ENCODE peak calls at places on chromosomes 12 and 14, in eight cellular contexts. R is stimulated activated naive CD8-positive, alpha-beta T cell treated with anti-CD3 and anti-CD28 coated beads, Interleukin-15, amount 100 ng/mL, for 72 hours; L is Right ventricle myocardium superior; W is right cardiac atrium; Z is upper lobe of right lung; P is Panc1; G is RWPE2; S is left lobe of liver. D is an unnamed sample.

GRCh38 chr12:121799175-121799841 is 4.5 kb upstream of the SETD1B start:
- ATAC-seq in R (peak), Z (peak), W (peak), P (peak), G (peak), L (peak), S (peak), D (peak)

GRCh38 chr14:53017837-53018236 is 67.0 kb upstream of the FERMT2 start:
- ATAC-seq in R (no peak), S (peak), W (peak), G (no peak), Z (peak), L (peak), P (no peak), D (no peak)

GRCh38 chr12:19847294-19848059 is 408.2 kb downstream of the AEBP2 start:
- ATAC-seq in Z (peak), S (peak), G (no peak), P (no peak), L (peak), R (no peak), W (peak), D (peak)

GRCh38 chr12:8822298-8822697 is at the start of gene A2ML1:
- ATAC-seq in Z (peak), S (no peak), W (no peak), L (no peak), P (no peak), G (peak), R (no peak), D (no peak)

GRCh38 chr12:110907583-110907982 is 12.8 kb downstream of the MYL2 start:
- ATAC-seq in P (no peak), L (no peak), S (no peak), R (no peak), G (no peak), Z (peak), W (peak), D (no peak)

GRCh38 chr14:100866666-100867630 is 36.6 kb downstream of the RTL1 start:
- ATAC-seq in Z (no peak), S (no peak), P (peak), G (no peak), R (no peak), L (no peak), W (no peak), D (no peak)

GRCh38 chr14:57060276-57060956 is 208.3 kb downstream of the EXOC5 start:
- ATAC-seq in Z (no peak), L (no peak), W (peak), R (peak), G (peak), S (peak), P (no peak), D (no peak)

GRCh38 chr12:102736328-102736727 is 180.7 kb downstream of the PAH start:
- ATAC-seq in P (no peak), G (no peak), Z (no peak), R (no peak), W (no peak), L (no peak), S (no peak), D (no peak)

GRCh38 chr14:69670093-69670492 is 58.7 kb downstream of the SUSD6 start:
- ATAC-seq in W (no peak), P (no peak), R (no peak), G (no peak), Z (peak), L (peak), S (no peak), D (no peak)

GRCh38 chr12:105483691-105484090 is 153.2 kb downstream of the C12orf75 start:
- ATAC-seq in Z (no peak), P (no peak), W (no peak), L (no peak), G (no peak), R (no peak), S (no peak), D (no peak)

GRCh38 chr14:57013987-57014386 is 203.7 kb upstream of the OTX2 start:
- ATAC-seq in L (no peak), S (no peak), Z (no peak), G (no peak), P (no peak), R (no peak), W (no peak), D (no peak)

GRCh38 chr14:34911209-34912150 is 36.3 kb upstream of the BAZ1A start:
- ATAC-seq in G (no peak), L (no peak), R (no peak), S (no peak), Z (no peak), W (no peak), P (no peak), D (no peak)

GRCh38 chr14:62126885-62127478 is 364.8 kb downstream of the SNAPC1 start:
- ATAC-seq in R (peak), W (peak), L (peak), S (peak), Z (peak), G (peak), P (peak), D (no peak)

GRCh38 chr12:25377475-25378179 is 126.9 kb upstream of the KRAS start:
- ATAC-seq in R (peak), S (no peak), L (no peak), P (no peak), W (no peak), G (no peak), Z (peak), D (no peak)

GRCh38 chr14:87041290-87042020 is 951.5 kb downstream of the GALC start:
- ATAC-seq in S (no peak), L (no peak), Z (no peak), R (no peak), P (no peak), W (peak), G (peak), D (no peak)

GRCh38 chr12:109630815-109631214 is 57.2 kb downstream of the MVK start:
- ATAC-seq in L (no peak), S (no peak), P (no peak), Z (no peak), G (no peak), R (no peak), W (no peak), D (no peak)

D was measured in gastroesophageal sphincter.